ENCODE peak calls at places on chromosomes 11 and 22, in four cellular contexts. One of them, this sample, is unnamed. For H3K36me3, the result is how much of the 10 kb centered on the place peaks cover.

GRCh38 chr22:16963189-16963945 is 44.7 kb downstream of the GAB4 start:
- DNase-seq in brain microvascular endothelial cell: no peak
- DNase-seq in adrenal gland: no peak
- DNase-seq in stomach: no peak
- DNase-seq in this sample: peak

GRCh38 chr11:13784848-13785247 is 116.4 kb downstream of the FAR1 start:
- DNase-seq in brain microvascular endothelial cell: no peak
- DNase-seq in adrenal gland: no peak
- DNase-seq in stomach: no peak
- DNase-seq in this sample: no peak

GRCh38 chr22:24440270-24440717 is 12.9 kb downstream of the ADORA2A start:
- DNase-seq in brain microvascular endothelial cell: no peak
- DNase-seq in adrenal gland: peak
- DNase-seq in stomach: no peak
- DNase-seq in this sample: no peak

GRCh38 chr11:19087658-19088057 is 27.1 kb upstream of the MRGPRX2 start:
- DNase-seq in brain microvascular endothelial cell: peak
- DNase-seq in stomach: no peak
- DNase-seq in adrenal gland: no peak
- DNase-seq in this sample: no peak

GRCh38 chr22:37022483-37023337 is 3.2 kb downstream of the MPST start:
- DNase-seq in brain microvascular endothelial cell: no peak
- DNase-seq in stomach: peak
- DNase-seq in adrenal gland: no peak
- DNase-seq in this sample: no peak

GRCh38 chr11:59953463-59954218 is 10.2 kb upstream of the OOSP4A start:
- DNase-seq in stomach: no peak
- DNase-seq in brain microvascular endothelial cell: no peak
- DNase-seq in adrenal gland: no peak
- DNase-seq in this sample: no peak

GRCh38 chr22:41177626-41178424 is 27.3 kb upstream of the L3MBTL2 start:
- DNase-seq in brain microvascular endothelial cell: no peak
- DNase-seq in adrenal gland: no peak
- DNase-seq in stomach: no peak
- DNase-seq in this sample: no peak

GRCh38 chr11:107999759-108000455 is 8.8 kb upstream of the CUL5 start:
- DNase-seq in adrenal gland: no peak
- DNase-seq in brain microvascular endothelial cell: peak
- DNase-seq in stomach: no peak
- DNase-seq in this sample: no peak

GRCh38 chr11:68127791-68128681 is 6.8 kb upstream of the CHKA start:
- DNase-seq in brain microvascular endothelial cell: no peak
- DNase-seq in stomach: peak
- DNase-seq in adrenal gland: peak
- DNase-seq in this sample: no peak

GRCh38 chr22:29370556-29370955 is 17.8 kb downstream of the AP1B1 start:
- DNase-seq in stomach: no peak
- DNase-seq in adrenal gland: no peak
- DNase-seq in brain microvascular endothelial cell: no peak
- DNase-seq in this sample: no peak

GRCh38 chr22:37588540-37589215 is 8.8 kb upstream of the LGALS2 start:
- DNase-seq in adrenal gland: no peak
- DNase-seq in brain microvascular endothelial cell: no peak
- DNase-seq in stomach: no peak
- DNase-seq in this sample: no peak

GRCh38 chr22:25702046-25702445 is 39.9 kb upstream of the MYO18B start:
- DNase-seq in adrenal gland: no peak
- DNase-seq in stomach: no peak
- DNase-seq in brain microvascular endothelial cell: no peak
- DNase-seq in this sample: no peak

GRCh38 chr11:132644511-132644910 is 887.8 kb downstream of the OPCML start:
- DNase-seq in adrenal gland: no peak
- DNase-seq in stomach: no peak
- DNase-seq in brain microvascular endothelial cell: no peak
- DNase-seq in this sample: no peak

GRCh38 chr11:8261921-8262551 is 1.6 kb downstream of the LMO1 start:
- DNase-seq in brain microvascular endothelial cell: no peak
- DNase-seq in adrenal gland: peak
- DNase-seq in stomach: peak
- DNase-seq in this sample: no peak

GRCh38 chr11:123103326-123103980 is 41.5 kb upstream of the HSPA8 start:
- DNase-seq in brain microvascular endothelial cell: peak
- DNase-seq in adrenal gland: peak
- DNase-seq in stomach: no peak
- DNase-seq in this sample: peak

GRCh38 chr11:117903505-117904382 is 25.5 kb downstream of the TMPRSS13 start:
- DNase-seq in adrenal gland: no peak
- DNase-seq in brain microvascular endothelial cell: no peak
- DNase-seq in stomach: no peak
- DNase-seq in this sample: no peak

GRCh38 chr22:35039625-35040024 is 26.3 kb upstream of the ISX start:
- DNase-seq in stomach: no peak
- DNase-seq in adrenal gland: peak
- DNase-seq in brain microvascular endothelial cell: no peak
- DNase-seq in this sample: no peak

GRCh38 chr11:127651888-127652221 is 651.3 kb upstream of the KIRREL3 start:
- DNase-seq in stomach: no peak
- DNase-seq in adrenal gland: no peak
- DNase-seq in brain microvascular endothelial cell: peak
- DNase-seq in this sample: no peak

GRCh38 chr22:45537734-45538181 is 35.1 kb downstream of the FBLN1 start:
- DNase-seq in stomach: peak
- DNase-seq in adrenal gland: no peak
- DNase-seq in brain microvascular endothelial cell: peak
- DNase-seq in this sample: peak

GRCh38 chr11:74195828-74196227 is 24.7 kb downstream of the PPME1 start:
- DNase-seq in brain microvascular endothelial cell: no peak
- DNase-seq in stomach: no peak
- DNase-seq in adrenal gland: no peak
- DNase-seq in this sample: no peak

GRCh38 chr22:19166421-19166820 is 12.1 kb downstream of the SLC25A1 start:
- DNase-seq in adrenal gland: no peak
- DNase-seq in brain microvascular endothelial cell: no peak
- DNase-seq in stomach: no peak
- DNase-seq in this sample: no peak

GRCh38 chr22:22348127-22348814 is 103.7 kb downstream of the VPREB1 start:
- DNase-seq in brain microvascular endothelial cell: no peak
- DNase-seq in stomach: no peak
- DNase-seq in adrenal gland: no peak
- DNase-seq in this sample: no peak

GRCh38 chr11:128772814-128773213 is 78.9 kb downstream of the FLI1 start:
- DNase-seq in adrenal gland: peak
- DNase-seq in brain microvascular endothelial cell: no peak
- DNase-seq in stomach: peak
- DNase-seq in this sample: no peak

GRCh38 chr11:87778341-87778740 is 396.9 kb downstream of the RAB38 start:
- DNase-seq in adrenal gland: no peak
- DNase-seq in stomach: no peak
- DNase-seq in brain microvascular endothelial cell: no peak
- DNase-seq in this sample: no peak

GRCh38 chr11:73950869-73951710 is at the start of gene DNAJB13:
- DNase-seq in adrenal gland: peak
- DNase-seq in stomach: peak
- DNase-seq in brain microvascular endothelial cell: peak
- DNase-seq in this sample: no peak

GRCh38 chr11:36427876-36428275 is 82.2 kb downstream of the TRAF6 start:
- DNase-seq in adrenal gland: no peak
- DNase-seq in stomach: no peak
- DNase-seq in brain microvascular endothelial cell: no peak
- DNase-seq in this sample: no peak

GRCh38 chr11:126280595-126280994 is 2.3 kb upstream of the TIRAP start:
- DNase-seq in brain microvascular endothelial cell: no peak
- DNase-seq in stomach: no peak
- DNase-seq in adrenal gland: peak
- DNase-seq in this sample: no peak

GRCh38 chr11:129767827-129768226 is 47.8 kb upstream of the TMEM45B start:
- DNase-seq in brain microvascular endothelial cell: no peak
- DNase-seq in stomach: no peak
- DNase-seq in adrenal gland: no peak
- DNase-seq in this sample: no peak

GRCh38 chr11:124889692-124890091 is 8.0 kb downstream of the ROBO4 start:
- DNase-seq in stomach: no peak
- DNase-seq in brain microvascular endothelial cell: no peak
- DNase-seq in adrenal gland: no peak
- DNase-seq in this sample: peak

GRCh38 chr11:18618341-18619025 is 15.7 kb downstream of the SPTY2D1 start:
- DNase-seq in stomach: no peak
- DNase-seq in adrenal gland: no peak
- DNase-seq in brain microvascular endothelial cell: peak
- DNase-seq in this sample: no peak

GRCh38 chr22:49400136-49400865 is 427.4 kb downstream of the BRD1 start:
- DNase-seq in brain microvascular endothelial cell: no peak
- DNase-seq in adrenal gland: peak
- DNase-seq in stomach: peak
- DNase-seq in this sample: peak

GRCh38 chr11:93498099-93499040 is 44.8 kb downstream of the SMCO4 start:
- DNase-seq in adrenal gland: no peak
- DNase-seq in brain microvascular endothelial cell: peak
- DNase-seq in stomach: no peak
- DNase-seq in this sample: no peak

GRCh38 chr22:31212783-31213626 is 907 bp downstream of the LIMK2 start:
- DNase-seq in brain microvascular endothelial cell: no peak
- DNase-seq in stomach: no peak
- DNase-seq in adrenal gland: peak
- DNase-seq in this sample: no peak

GRCh38 chr11:61853698-61854169 is 25.6 kb downstream of the FADS2 start:
- DNase-seq in adrenal gland: peak
- DNase-seq in brain microvascular endothelial cell: no peak
- DNase-seq in stomach: no peak
- DNase-seq in this sample: no peak

GRCh38 chr11:36840378-36840777 is 242.3 kb upstream of the RAG2 start:
- DNase-seq in brain microvascular endothelial cell: no peak
- DNase-seq in adrenal gland: no peak
- DNase-seq in stomach: no peak
- DNase-seq in this sample: no peak

DNA sequence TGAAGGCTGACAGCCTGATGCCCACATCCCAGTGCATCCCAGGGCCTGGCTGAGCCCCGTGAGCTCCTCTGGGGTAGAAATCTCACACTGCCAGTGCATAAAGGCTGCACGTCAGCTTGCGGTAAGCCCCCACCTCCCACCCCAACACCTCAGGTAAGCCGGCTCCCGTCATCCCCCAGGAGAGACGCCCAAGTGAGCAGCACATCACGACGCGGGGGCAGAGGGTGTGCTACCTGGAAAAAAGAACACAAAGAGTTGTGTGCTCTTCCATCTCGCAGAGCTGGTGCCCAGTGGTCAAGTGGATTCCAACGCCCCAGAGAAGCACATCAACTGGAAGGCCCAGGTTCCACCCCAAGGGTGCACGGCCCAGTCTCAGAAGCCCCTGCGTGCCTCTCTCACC is 50.0 kb downstream of the IGSF9B start:
- DNase-seq in brain microvascular endothelial cell: no peak
- DNase-seq in adrenal gland: no peak
- DNase-seq in stomach: no peak
- DNase-seq in this sample: no peak
- H3K36me3 ChIP-seq in brain microvascular endothelial cell: under half
- H3K36me3 ChIP-seq in adrenal gland: under half
- H3K36me3 ChIP-seq in stomach: half or more
- H3K36me3 ChIP-seq in this sample: under half

GRCh38 chr22:21025763-21026755 is 6.3 kb downstream of the SLC7A4 start:
- DNase-seq in stomach: no peak
- DNase-seq in adrenal gland: no peak
- DNase-seq in brain microvascular endothelial cell: no peak
- DNase-seq in this sample: no peak

GRCh38 chr22:21025266-21025665 is 7.1 kb downstream of the SLC7A4 start:
- DNase-seq in stomach: no peak
- DNase-seq in brain microvascular endothelial cell: no peak
- DNase-seq in adrenal gland: no peak
- DNase-seq in this sample: no peak

GRCh38 chr22:21020802-21021429 is 6.0 kb downstream of the P2RX6 start:
- DNase-seq in brain microvascular endothelial cell: no peak
- DNase-seq in adrenal gland: no peak
- DNase-seq in stomach: no peak
- DNase-seq in this sample: no peak

GRCh38 chr22:21022507-21022906 is 7.5 kb downstream of the P2RX6 start:
- DNase-seq in brain microvascular endothelial cell: no peak
- DNase-seq in stomach: no peak
- DNase-seq in adrenal gland: no peak
- DNase-seq in this sample: no peak

DNA sequence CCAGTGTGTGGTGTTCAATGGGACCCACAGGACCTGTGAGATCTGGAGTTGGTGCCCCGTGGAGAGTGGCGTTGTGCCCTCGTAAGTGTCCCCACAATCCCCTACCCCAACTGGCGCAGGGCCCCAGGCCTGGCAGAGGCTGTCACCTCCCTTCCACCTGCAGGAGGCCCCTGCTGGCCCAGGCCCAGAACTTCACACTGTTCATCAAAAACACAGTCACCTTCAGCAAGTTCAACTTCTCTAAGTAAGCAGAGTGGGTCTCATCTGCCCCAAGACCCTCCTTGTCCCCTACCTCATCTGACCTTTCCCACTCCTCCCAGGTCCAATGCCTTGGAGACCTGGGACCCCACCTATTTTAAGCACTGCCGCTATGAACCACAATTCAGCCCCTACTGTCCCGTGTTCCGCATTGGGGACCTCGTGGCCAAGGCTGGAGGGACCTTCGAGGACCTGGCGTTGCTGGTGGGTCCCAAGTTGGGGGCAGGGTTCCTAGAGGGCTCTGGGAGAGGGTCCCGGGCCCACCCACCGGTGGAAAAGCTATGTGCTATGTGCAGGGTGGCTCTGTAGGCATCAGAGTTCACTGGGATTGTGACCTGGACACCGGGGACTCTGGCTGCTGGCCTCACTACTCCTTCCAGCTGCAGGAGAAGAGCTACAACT is 8.1 kb downstream of the P2RX6 start:
- DNase-seq in adrenal gland: no peak
- DNase-seq in stomach: no peak
- DNase-seq in brain microvascular endothelial cell: no peak
- DNase-seq in this sample: no peak
- TF ChIP-seq CTCF in adrenal gland: no peak
- TF ChIP-seq CTCF in stomach: no peak
- TF ChIP-seq CTCF in brain microvascular endothelial cell: peak
- TF ChIP-seq CTCF in this sample: no peak

GRCh38 chr11:72688486-72688885 is 14.3 kb upstream of the PDE2A start:
- DNase-seq in stomach: no peak
- DNase-seq in brain microvascular endothelial cell: no peak
- DNase-seq in adrenal gland: no peak
- DNase-seq in this sample: no peak

GRCh38 chr11:72686639-72687215 is 12.5 kb upstream of the PDE2A start:
- DNase-seq in adrenal gland: no peak
- DNase-seq in stomach: no peak
- DNase-seq in brain microvascular endothelial cell: no peak
- DNase-seq in this sample: no peak

GRCh38 chr11:72687326-72687725 is 13.1 kb upstream of the PDE2A start:
- DNase-seq in brain microvascular endothelial cell: no peak
- DNase-seq in stomach: no peak
- DNase-seq in adrenal gland: no peak
- DNase-seq in this sample: no peak

GRCh38 chr11:72685560-72686480 is 11.6 kb upstream of the PDE2A start:
- DNase-seq in brain microvascular endothelial cell: no peak
- DNase-seq in stomach: no peak
- DNase-seq in adrenal gland: no peak
- DNase-seq in this sample: peak

GRCh38 chr11:72688929-72689328 is 14.7 kb upstream of the PDE2A start:
- DNase-seq in stomach: no peak
- DNase-seq in brain microvascular endothelial cell: no peak
- DNase-seq in adrenal gland: no peak
- DNase-seq in this sample: no peak
- H3K36me3 ChIP-seq in stomach: half or more
- H3K36me3 ChIP-seq in brain microvascular endothelial cell: under half
- H3K36me3 ChIP-seq in adrenal gland: under half
- H3K36me3 ChIP-seq in this sample: half or more

GRCh38 chr22:43889366-43890253 is 2.2 kb downstream of the PNPLA5 start:
- DNase-seq in adrenal gland: no peak
- DNase-seq in brain microvascular endothelial cell: no peak
- DNase-seq in stomach: no peak
- DNase-seq in this sample: no peak
- TF ChIP-seq CTCF in adrenal gland: no peak
- TF ChIP-seq CTCF in brain microvascular endothelial cell: peak
- TF ChIP-seq CTCF in stomach: no peak
- TF ChIP-seq CTCF in this sample: no peak